ENCODE peak calls at places on chromosomes 5 and 9, in seven cellular contexts. K, V, E, Q, M, A and N are unnamed samples.

GRCh38 chr5:3120013-3120412 is 368.5 kb upstream of the IRX2 start:
- DNase-seq in K (no peak), V (no peak), E (no peak), Q (no peak), M (no peak), A (no peak), N (no peak)

GRCh38 chr5:73454379-73455036 is 5.9 kb upstream of the FOXD1 start:
- DNase-seq in K (peak; percentile 83), V (peak; percentile 73), E (peak; percentile 69), Q (peak; percentile 82), M (peak; percentile 65), A (peak; percentile 59), N (no peak)

GRCh38 chr9:130327781-130328348 is 62.3 kb downstream of the HMCN2 start:
- DNase-seq in K (peak; percentile 43), V (no peak), E (no peak), Q (peak; percentile 12), M (no peak), A (peak; percentile 47), N (no peak)

GRCh38 chr5:157359350-157359910 is 93.5 kb downstream of the CYFIP2 start:
- DNase-seq in K (no peak), V (no peak), E (no peak), Q (no peak), M (no peak), A (no peak), N (no peak)

GRCh38 chr9:116020146-116020545 is 133.4 kb upstream of the PAPPA start:
- DNase-seq in K (no peak), V (no peak), E (no peak), Q (no peak), M (no peak), A (no peak), N (no peak)

GRCh38 chr5:150068071-150068470 is 18.3 kb downstream of the CSF1R start:
- DNase-seq in K (no peak), V (no peak), E (no peak), Q (no peak), M (no peak), A (no peak), N (no peak)

GRCh38 chr5:173707392-173707791 is 90.9 kb upstream of the BOD1 start:
- DNase-seq in K (peak; percentile 50), V (no peak), E (peak; percentile 10), Q (peak; percentile 74), M (peak; percentile 10), A (no peak), N (no peak)

GRCh38 chr9:94030318-94031179 is 53.7 kb upstream of the PTPDC1 start:
- DNase-seq in K (peak; percentile 93), V (peak; percentile 83), E (peak; percentile 83), Q (peak; percentile 63), M (peak; percentile 83), A (peak; percentile 87), N (peak; percentile 93)

GRCh38 chr5:54883374-54884194 is 101.8 kb downstream of the ESM1 start:
- DNase-seq in K (peak; percentile 75), V (peak; percentile 34), E (no peak), Q (no peak), M (peak; percentile 72), A (peak; percentile 29), N (no peak)

GRCh38 chr5:138965631-138966030 is 90.5 kb upstream of the LRRTM2 start:
- DNase-seq in K (no peak), V (no peak), E (no peak), Q (no peak), M (no peak), A (no peak), N (no peak)

GRCh38 chr5:165227515-165227914 is 1722.1 kb downstream of the MAT2B start:
- DNase-seq in K (peak; percentile 28), V (no peak), E (no peak), Q (peak; percentile 12), M (no peak), A (no peak), N (no peak)

GRCh38 chr9:95383845-95384244 is 66.3 kb upstream of the FANCC start:
- DNase-seq in K (no peak), V (no peak), E (peak; percentile 23), Q (no peak), M (no peak), A (no peak), N (peak; percentile 2)

GRCh38 chr5:127934791-127935256 is 148.7 kb upstream of the SLC12A2 start:
- DNase-seq in K (peak; percentile 20), V (no peak), E (peak; percentile 76), Q (peak; percentile 99), M (peak; percentile 75), A (no peak), N (no peak)

GRCh38 chr9:81635526-81636279 is 53.6 kb downstream of the TLE1 start:
- DNase-seq in K (no peak), V (no peak), E (no peak), Q (no peak), M (peak; percentile 33), A (no peak), N (no peak)

GRCh38 chr5:1521671-1522600 is 1.8 kb downstream of the LPCAT1 start:
- DNase-seq in K (peak; percentile 64), V (no peak), E (peak; percentile 89), Q (peak; percentile 69), M (peak; percentile 84), A (peak; percentile 7), N (no peak)

GRCh38 chr5:142211013-142211412 is 102.4 kb downstream of the NDFIP1 start:
- DNase-seq in K (no peak), V (no peak), E (no peak), Q (no peak), M (no peak), A (no peak), N (no peak)

GRCh38 chr9:74644015-74644414 is 146.9 kb downstream of the RORB start:
- DNase-seq in K (no peak), V (no peak), E (no peak), Q (no peak), M (no peak), A (no peak), N (no peak)

GRCh38 chr9:97389249-97389648 is 22.6 kb upstream of the TDRD7 start:
- DNase-seq in K (no peak), V (no peak), E (no peak), Q (no peak), M (no peak), A (no peak), N (peak; percentile 20)

GRCh38 chr9:77707696-77708095 is 59.6 kb upstream of the GNA14 start:
- DNase-seq in K (no peak), V (no peak), E (peak; percentile 71), Q (peak; percentile 97), M (peak; percentile 97), A (peak; percentile 51), N (no peak)

GRCh38 chr5:177300236-177300880 is 3.2 kb downstream of the RAB24 start:
- DNase-seq in K (no peak), V (peak; percentile 60), E (no peak), Q (peak; percentile 61), M (peak; percentile 82), A (peak; percentile 76), N (peak; percentile 58)

GRCh38 chr5:172501708-172502379 is 47.5 kb upstream of the SH3PXD2B start:
- DNase-seq in K (peak; percentile 1), V (no peak), E (no peak), Q (no peak), M (no peak), A (no peak), N (no peak)

GRCh38 chr9:21357479-21358290 is 7.0 kb upstream of the IFNA6 start:
- DNase-seq in K (no peak), V (no peak), E (no peak), Q (no peak), M (peak; percentile 4), A (no peak), N (peak; percentile 37)

GRCh38 chr5:180208435-180209081 is 453 bp downstream of the RASGEF1C start:
- DNase-seq in K (peak; percentile 42), V (no peak), E (peak; percentile 18), Q (no peak), M (no peak), A (no peak), N (no peak)

GRCh38 chr9:16561121-16561520 is 309.3 kb downstream of the BNC2 start:
- DNase-seq in K (no peak), V (no peak), E (no peak), Q (no peak), M (no peak), A (no peak), N (no peak)

DNA sequence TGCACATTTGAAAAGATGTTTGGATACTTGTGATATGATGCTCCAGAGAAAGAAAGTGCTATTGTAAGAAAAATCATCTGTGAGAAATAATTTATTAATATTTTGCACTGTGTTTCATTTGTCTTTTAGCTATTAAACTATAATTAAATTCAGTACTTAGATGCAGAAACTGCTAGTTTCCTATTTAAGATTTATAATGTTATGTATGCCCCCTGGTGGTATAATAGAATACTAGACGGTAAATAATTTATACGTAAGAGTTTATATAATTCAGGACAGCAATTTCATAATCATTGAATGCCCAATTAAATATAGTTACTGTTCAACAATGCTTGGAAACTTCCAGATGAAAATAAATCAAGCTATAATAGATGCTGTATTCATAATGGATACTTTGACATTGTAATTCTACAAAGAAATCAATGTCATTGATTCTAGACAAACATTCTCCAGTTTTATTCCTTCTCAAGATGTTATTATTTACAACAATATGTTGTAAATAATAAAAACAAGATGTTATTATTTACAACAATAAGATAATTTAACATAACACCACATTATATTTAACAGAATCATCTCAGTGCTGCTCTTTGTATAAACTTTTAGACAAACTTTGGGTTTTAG is 101.0 kb downstream of the TMEM232 start:
- DNase-seq in K (no peak), V (no peak), E (no peak), Q (peak; percentile 37), M (peak; percentile 59), A (no peak), N (no peak)
- TF ChIP-seq CTCF in K (no peak), V (peak; percentile 70), E (peak; percentile 74), Q (no peak), M (no peak), A (peak; percentile 50), N (peak; percentile 45)

GRCh38 chr5:28576022-28576421 is 1537.6 kb upstream of the CDH9 start:
- DNase-seq in K (no peak), V (no peak), E (no peak), Q (peak; percentile 21), M (peak; percentile 16), A (no peak), N (no peak)
- TF ChIP-seq CTCF in K (peak; percentile 60), V (no peak), E (peak; percentile 36), Q (peak; percentile 46), M (peak; percentile 51), A (no peak), N (no peak)

DNA sequence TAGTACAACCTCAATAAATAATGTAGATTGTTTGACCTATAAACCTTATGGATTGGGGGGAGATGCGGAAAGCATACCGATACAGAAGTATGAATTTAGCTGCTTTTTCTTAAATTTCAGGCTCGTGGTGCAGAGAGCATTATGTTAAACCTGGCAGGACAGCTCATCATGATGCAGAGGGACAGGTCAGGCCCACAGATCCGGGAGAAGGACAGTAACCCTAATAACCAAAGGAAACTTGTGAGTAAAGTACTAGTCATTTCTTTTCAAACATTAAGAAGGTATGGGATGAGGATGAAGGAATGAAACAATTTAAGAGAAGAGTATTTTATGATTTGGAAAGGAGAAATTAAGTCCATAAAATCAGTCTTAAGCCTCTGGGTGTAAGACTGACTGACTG is 70.5 kb downstream of the ERMP1 start:
- DNase-seq in K (no peak), V (no peak), E (no peak), Q (peak; percentile 44), M (no peak), A (no peak), N (no peak)
- TF ChIP-seq CTCF in K (no peak), V (no peak), E (no peak), Q (no peak), M (no peak), A (no peak), N (no peak)

DNA sequence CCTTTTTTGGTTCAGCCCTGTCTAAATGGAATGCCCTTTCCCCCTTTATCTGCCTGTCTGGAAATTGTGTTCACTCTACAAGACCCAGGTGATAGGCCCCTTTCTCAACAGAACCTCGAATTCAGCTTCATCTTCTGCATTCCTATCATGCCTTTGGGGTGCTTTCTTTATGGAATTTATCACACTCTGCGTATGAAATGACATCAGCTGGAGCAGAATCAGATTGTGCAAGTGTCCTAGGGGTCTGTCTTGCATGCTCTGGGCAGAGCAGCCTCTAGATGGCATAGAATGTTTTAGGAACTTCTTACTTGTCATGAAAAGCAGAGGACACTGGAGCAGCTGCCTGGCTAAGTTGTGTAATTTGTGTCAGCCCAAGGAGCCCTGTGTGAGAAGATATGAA is 84.9 kb downstream of the ISL1 start:
- DNase-seq in K (no peak), V (no peak), E (no peak), Q (peak; percentile 7), M (no peak), A (no peak), N (no peak)
- TF ChIP-seq CTCF in K (no peak), V (no peak), E (no peak), Q (no peak), M (no peak), A (no peak), N (no peak)